ENCODE peak calls at places on chromosomes 2 and 18, in four cellular contexts. E, R, B and X are unnamed samples.

GRCh38 chr2:133790706-133791105 is 222.4 kb upstream of the NCKAP5 start:
- DNase-seq in E (peak; percentile 73), R (no peak), B (no peak), X (peak; percentile 11)

GRCh38 chr2:44097322-44097907 is 71.3 kb upstream of the PPM1B start:
- DNase-seq in E (no peak), R (no peak), B (no peak), X (no peak)

GRCh38 chr18:907171-907879 is 2.7 kb downstream of the ADCYAP1 start:
- DNase-seq in E (no peak), R (no peak), B (no peak), X (no peak)

GRCh38 chr18:7116001-7116831 is 1.4 kb downstream of the LAMA1 start:
- DNase-seq in E (peak; percentile 38), R (no peak), B (no peak), X (no peak)

GRCh38 chr2:106041150-106041549 is 153.0 kb downstream of the UXS1 start:
- DNase-seq in E (no peak), R (no peak), B (no peak), X (no peak)

GRCh38 chr18:10009321-10010144 is 95.7 kb downstream of the VAPA start:
- DNase-seq in E (no peak), R (no peak), B (no peak), X (no peak)

GRCh38 chr2:183284606-183285005 is 160.4 kb downstream of the NUP35 start:
- DNase-seq in E (peak; percentile 34), R (no peak), B (no peak), X (peak; percentile 14)

GRCh38 chr18:80252136-80252535 is 4.8 kb upstream of the PARD6G start:
- DNase-seq in E (peak; percentile 74), R (no peak), B (no peak), X (no peak)

GRCh38 chr2:23498941-23499340 is 114.0 kb downstream of the KLHL29 start:
- DNase-seq in E (peak; percentile 44), R (no peak), B (no peak), X (peak; percentile 20)

GRCh38 chr2:142330458-142330857 is 199.6 kb upstream of the LRP1B start:
- DNase-seq in E (no peak), R (no peak), B (no peak), X (no peak)

GRCh38 chr2:160379399-160379798 is 114.2 kb downstream of the RBMS1 start:
- DNase-seq in E (peak; percentile 96), R (no peak), B (no peak), X (no peak)

GRCh38 chr2:149087751-149088150 is 49.3 kb downstream of the LYPD6B start:
- DNase-seq in E (no peak), R (no peak), B (no peak), X (peak; percentile 4)

GRCh38 chr2:122634261-122634660 is 878.8 kb downstream of the TSN start:
- DNase-seq in E (peak; percentile 58), R (no peak), B (no peak), X (no peak)

GRCh38 chr2:235105821-235106359 is 154.1 kb downstream of the SH3BP4 start:
- DNase-seq in E (no peak), R (no peak), B (no peak), X (peak; percentile 39)

GRCh38 chr2:207188601-207189000 is 22.9 kb upstream of the KLF7 start:
- DNase-seq in E (peak; percentile 73), R (no peak), B (no peak), X (peak; percentile 72)

GRCh38 chr18:79945118-79946042 is 6.1 kb downstream of the SLC66A2 start:
- DNase-seq in E (no peak), R (no peak), B (no peak), X (no peak)

GRCh38 chr2:39107156-39107555 is 13.7 kb downstream of the SOS1 start:
- DNase-seq in E (no peak), R (no peak), B (no peak), X (no peak)

GRCh38 chr2:220246356-220246755 is 618.9 kb downstream of the SLC4A3 start:
- DNase-seq in E (peak; percentile 8), R (no peak), B (no peak), X (no peak)

GRCh38 chr2:95310211-95310610 is 13.1 kb downstream of the KCNIP3 start:
- DNase-seq in E (no peak), R (no peak), B (no peak), X (no peak)

GRCh38 chr18:23872701-23873550 is 141.6 kb upstream of the TTC39C start:
- DNase-seq in E (no peak), R (no peak), B (no peak), X (no peak)

GRCh38 chr2:19435815-19436214 is 77.4 kb upstream of the OSR1 start:
- DNase-seq in E (no peak), R (no peak), B (no peak), X (no peak)

GRCh38 chr2:143708682-143709081 is 579.5 kb downstream of the ARHGAP15 start:
- DNase-seq in E (no peak), R (no peak), B (no peak), X (no peak)
- H3K27ac ChIP-seq in E (no peak overlapping the region), R (no peak overlapping the region), B (no peak overlapping the region), X (no peak overlapping the region)

GRCh38 chr18:59268127-59268721 is 5.0 kb downstream of the RAX start:
- DNase-seq in E (no peak), R (no peak), B (no peak), X (no peak)

GRCh38 chr18:59266019-59266369 is 7.3 kb downstream of the RAX start:
- DNase-seq in E (no peak), R (no peak), B (no peak), X (no peak)

GRCh38 chr18:59267511-59268126 is 5.6 kb downstream of the RAX start:
- DNase-seq in E (no peak), R (no peak), B (no peak), X (no peak)

GRCh38 chr18:59266459-59266858 is 6.8 kb downstream of the RAX start:
- DNase-seq in E (no peak), R (no peak), B (no peak), X (no peak)

DNA sequence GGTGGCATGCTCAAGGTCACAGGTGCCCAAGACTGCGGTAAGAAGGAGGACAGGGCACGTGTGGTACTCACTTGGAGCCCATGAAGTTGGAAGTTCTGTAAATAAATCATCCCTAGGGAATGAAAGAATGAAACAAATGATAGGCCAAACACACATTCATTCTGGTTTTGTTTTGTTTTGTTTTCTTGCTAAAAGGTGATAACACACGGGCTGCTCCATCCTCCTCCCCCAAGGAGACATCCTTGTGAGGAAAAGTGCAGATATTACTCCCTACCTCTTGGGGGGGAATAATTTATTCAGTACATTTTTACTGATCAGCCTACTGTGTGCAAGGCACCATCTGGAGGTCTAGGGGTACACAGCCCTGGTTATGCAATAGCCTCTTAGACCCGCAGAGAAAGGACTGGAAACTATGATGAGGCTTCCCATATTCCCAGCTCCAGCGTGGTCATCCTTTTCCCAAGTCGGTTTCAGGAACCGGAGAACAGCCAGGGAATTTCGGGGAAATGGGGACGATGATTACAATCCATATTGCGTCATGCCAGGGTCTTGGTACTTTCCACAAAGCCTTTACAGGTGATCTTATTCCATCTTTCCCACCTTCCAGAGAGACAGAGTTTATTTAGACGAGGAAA is 6.3 kb downstream of the RAX start:
- DNase-seq in E (no peak), R (no peak), B (no peak), X (no peak)
- TF ChIP-seq FOS in E (no peak), R (no peak), B (no peak), X (no peak)

GRCh38 chr2:168626096-168626495 is 170.0 kb downstream of the CERS6 start:
- DNase-seq in E (no peak), R (no peak), B (no peak), X (no peak)
- H3K27ac ChIP-seq in E (no peak overlapping the region), R (no peak overlapping the region), B (peak overlapping the region; percentile 28), X (no peak overlapping the region)

GRCh38 chr2:18325118-18325517 is 235.3 kb downstream of the RDH14 start:
- DNase-seq in E (no peak), R (no peak), B (no peak), X (no peak)
- TF ChIP-seq FOS in E (no peak), R (no peak), B (no peak), X (no peak)

GRCh38 chr2:196934672-196935071 is 8.2 kb upstream of the PGAP1 start:
- DNase-seq in E (no peak), R (no peak), B (no peak), X (no peak)
- H3K27ac ChIP-seq in E (no peak overlapping the region), R (no peak overlapping the region), B (no peak overlapping the region), X (no peak overlapping the region)